ENCODE peak calls at places on chromosomes 11 and 22, in six cellular contexts. M, V, Y, A, S and G are unnamed samples.

GRCh38 chr22:24440270-24440717 is 12.9 kb downstream of the ADORA2A start:
- DNase-seq in M (no peak), V (no peak), Y (no peak), A (no peak), S (no peak), G (no peak)

GRCh38 chr11:17802491-17802890 is 67.9 kb downstream of the KCNC1 start:
- DNase-seq in M (no peak), V (no peak), Y (no peak), A (no peak), S (no peak), G (no peak)

GRCh38 chr22:24049211-24049610 is 38.1 kb downstream of the CABIN1 start:
- DNase-seq in M (no peak), V (no peak), Y (no peak), A (no peak), S (no peak), G (no peak)

GRCh38 chr11:66359662-66360087 is 11.9 kb downstream of the SLC29A2 start:
- DNase-seq in M (no peak), V (no peak), Y (no peak), A (no peak), S (no peak), G (no peak)

GRCh38 chr11:116787786-116788486 is at the start of gene ZPR1:
- DNase-seq in M (peak; percentile 88), V (peak; percentile 62), Y (peak; percentile 88), A (peak; percentile 58), S (peak; percentile 79), G (peak; percentile 79)

GRCh38 chr11:35142481-35143207 is 3.7 kb downstream of the CD44 start:
- DNase-seq in M (no peak), V (no peak), Y (no peak), A (peak; percentile 79), S (peak; percentile 32), G (no peak)

GRCh38 chr11:114433376-114433775 is 5.9 kb upstream of the REXO2 start:
- DNase-seq in M (no peak), V (no peak), Y (no peak), A (no peak), S (no peak), G (no peak)

GRCh38 chr11:88424881-88425280 is 87.3 kb upstream of the CTSC start:
- DNase-seq in M (no peak), V (no peak), Y (no peak), A (no peak), S (no peak), G (no peak)

GRCh38 chr11:4065601-4066377 is 28.8 kb upstream of the RRM1 start:
- DNase-seq in M (no peak), V (no peak), Y (no peak), A (no peak), S (no peak), G (no peak)

GRCh38 chr11:116981216-116981887 is 116.9 kb downstream of the SIK3 start:
- DNase-seq in M (no peak), V (no peak), Y (no peak), A (no peak), S (no peak), G (no peak)

GRCh38 chr22:46036558-46037408 is 59.8 kb upstream of the WNT7B start:
- DNase-seq in M (peak; percentile 63), V (no peak), Y (peak; percentile 25), A (peak; percentile 67), S (peak; percentile 50), G (peak; percentile 44)

GRCh38 chr22:17772249-17772962 is 1.9 kb downstream of the BID start:
- DNase-seq in M (no peak), V (peak; percentile 21), Y (no peak), A (peak; percentile 63), S (no peak), G (no peak)

GRCh38 chr22:50053861-50054260 is 4.2 kb downstream of the TTLL8 start:
- DNase-seq in M (no peak), V (no peak), Y (no peak), A (no peak), S (no peak), G (no peak)

GRCh38 chr22:49968313-49968830 is 7.8 kb downstream of the PIM3 start:
- DNase-seq in M (no peak), V (no peak), Y (peak; percentile 31), A (no peak), S (no peak), G (no peak)

GRCh38 chr22:49849161-49850020 is 4.3 kb upstream of the ZBED4 start:
- DNase-seq in M (no peak), V (no peak), Y (no peak), A (no peak), S (no peak), G (no peak)

GRCh38 chr22:30336752-30337460 is 10.2 kb upstream of the TBC1D10A start:
- DNase-seq in M (no peak), V (no peak), Y (peak; percentile 65), A (no peak), S (no peak), G (no peak)

GRCh38 chr11:114213622-114214021 is 82.6 kb upstream of the NNMT start:
- DNase-seq in M (no peak), V (no peak), Y (no peak), A (no peak), S (no peak), G (no peak)

GRCh38 chr11:112734207-112734606 is 227.0 kb upstream of the NCAM1 start:
- DNase-seq in M (peak; percentile 7), V (no peak), Y (peak; percentile 35), A (peak; percentile 64), S (no peak), G (no peak)

GRCh38 chr11:118705111-118705741 is 25.8 kb upstream of the TREH start:
- DNase-seq in M (no peak), V (no peak), Y (no peak), A (no peak), S (no peak), G (peak; percentile 47)

GRCh38 chr22:29690481-29690880 is 29.3 kb upstream of the CABP7 start:
- DNase-seq in M (no peak), V (no peak), Y (no peak), A (no peak), S (no peak), G (no peak)

GRCh38 chr11:104771782-104772181 is 126.5 kb downstream of the CASP12 start:
- DNase-seq in M (no peak), V (no peak), Y (no peak), A (no peak), S (no peak), G (no peak)

GRCh38 chr11:32775908-32776307 is 18.6 kb downstream of the CCDC73 start:
- DNase-seq in M (no peak), V (no peak), Y (no peak), A (no peak), S (no peak), G (no peak)

GRCh38 chr11:6567371-6567745 is 36.1 kb downstream of the RRP8 start:
- DNase-seq in M (no peak), V (no peak), Y (no peak), A (no peak), S (no peak), G (no peak)

GRCh38 chr11:27926981-27927481 is 180.9 kb downstream of the KIF18A start:
- DNase-seq in M (no peak), V (no peak), Y (no peak), A (peak; percentile 73), S (no peak), G (no peak)

GRCh38 chr22:20436309-20437252 is 1.0 kb downstream of the SCARF2 start:
- DNase-seq in M (no peak), V (no peak), Y (peak; percentile 50), A (no peak), S (peak; percentile 20), G (no peak)

GRCh38 chr22:29143848-29144785 is 61.6 kb upstream of the EMID1 start:
- DNase-seq in M (no peak), V (peak; percentile 73), Y (no peak), A (no peak), S (no peak), G (no peak)

GRCh38 chr11:77069336-77069968 is 2.7 kb downstream of the CAPN5 start:
- DNase-seq in M (no peak), V (no peak), Y (no peak), A (no peak), S (no peak), G (no peak)

GRCh38 chr11:121416909-121417567 is 35.1 kb upstream of the SORL1 start:
- DNase-seq in M (peak; percentile 76), V (no peak), Y (peak; percentile 91), A (peak; percentile 99), S (peak; percentile 13), G (peak; percentile 37)

GRCh38 chr11:35246725-35247124 is 107.8 kb downstream of the CD44 start:
- DNase-seq in M (no peak), V (no peak), Y (no peak), A (no peak), S (no peak), G (no peak)

GRCh38 chr11:95593101-95593500 is 196.5 kb downstream of the FAM76B start:
- DNase-seq in M (no peak), V (no peak), Y (no peak), A (peak; percentile 5), S (no peak), G (no peak)

GRCh38 chr11:76212086-76213035 is 6.1 kb upstream of the WNT11 start:
- DNase-seq in M (no peak), V (no peak), Y (no peak), A (no peak), S (no peak), G (no peak)

GRCh38 chr11:101446238-101446637 is 137.6 kb downstream of the TRPC6 start:
- DNase-seq in M (no peak), V (no peak), Y (no peak), A (peak; percentile 58), S (no peak), G (no peak)